ENCODE peak calls at places on chromosome 1, in seven cellular contexts. U, F, O, I, H, Y and A are unnamed samples.

GRCh38 chr1:94935476-94935875 is 8.6 kb upstream of the CNN3 start:
- DNase-seq in U (no peak), F (no peak), O (no peak), I (no peak), H (no peak), Y (no peak), A (no peak)

GRCh38 chr1:109730666-109731065 is 10.2 kb downstream of the GSTM3 start:
- DNase-seq in U (no peak), F (peak; percentile 84), O (no peak), I (no peak), H (no peak), Y (no peak), A (no peak)

GRCh38 chr1:234955107-234955731 is 173.4 kb downstream of the TOMM20 start:
- DNase-seq in U (peak; percentile 75), F (no peak), O (no peak), I (no peak), H (no peak), Y (no peak), A (no peak)

GRCh38 chr1:241022366-241022765 is 334.6 kb downstream of the RGS7 start:
- DNase-seq in U (no peak), F (no peak), O (no peak), I (no peak), H (no peak), Y (no peak), A (no peak)

GRCh38 chr1:2785631-2786328 is 15.7 kb downstream of the TTC34 start:
- DNase-seq in U (no peak), F (no peak), O (no peak), I (no peak), H (peak; percentile 49), Y (no peak), A (no peak)

GRCh38 chr1:245054105-245054831 is 100.5 kb upstream of the KIF26B start:
- DNase-seq in U (no peak), F (no peak), O (no peak), I (no peak), H (no peak), Y (no peak), A (no peak)

GRCh38 chr1:8602471-8603219 is 214.8 kb downstream of the RERE start:
- DNase-seq in U (no peak), F (no peak), O (no peak), I (no peak), H (no peak), Y (no peak), A (no peak)

GRCh38 chr1:18955442-18956188 is 861 bp downstream of the IFFO2 start:
- DNase-seq in U (peak; percentile 76), F (peak; percentile 65), O (peak; percentile 49), I (peak; percentile 42), H (no peak), Y (no peak), A (peak; percentile 46)

GRCh38 chr1:4702927-4703326 is 48.5 kb downstream of the AJAP1 start:
- DNase-seq in U (peak; percentile 91), F (peak; percentile 24), O (no peak), I (no peak), H (no peak), Y (no peak), A (no peak)

GRCh38 chr1:235013512-235013911 is 115.1 kb downstream of the TOMM20 start:
- DNase-seq in U (no peak), F (no peak), O (no peak), I (no peak), H (no peak), Y (no peak), A (no peak)

GRCh38 chr1:53104289-53104913 is 38.0 kb downstream of the SLC1A7 start:
- DNase-seq in U (no peak), F (no peak), O (no peak), I (no peak), H (no peak), Y (no peak), A (no peak)

GRCh38 chr1:219555031-219555667 is 57.8 kb downstream of the ZC3H11B start:
- DNase-seq in U (peak; percentile 33), F (peak; percentile 87), O (no peak), I (no peak), H (no peak), Y (no peak), A (no peak)

GRCh38 chr1:40930174-40930573 is 49.3 kb upstream of the CTPS1 start:
- DNase-seq in U (no peak), F (no peak), O (no peak), I (no peak), H (peak; percentile 68), Y (no peak), A (no peak)

GRCh38 chr1:51237714-51238403 is 1.8 kb downstream of the RNF11 start:
- DNase-seq in U (peak; percentile 88), F (peak; percentile 51), O (peak; percentile 27), I (peak; percentile 21), H (no peak), Y (no peak), A (peak; percentile 55)

GRCh38 chr1:13930151-13930550 is 230.2 kb downstream of the PRDM2 start:
- DNase-seq in U (peak; percentile 26), F (no peak), O (peak; percentile 42), I (no peak), H (no peak), Y (peak; percentile 27), A (no peak)

GRCh38 chr1:232988572-232989040 is 38.2 kb downstream of the NTPCR start:
- DNase-seq in U (peak; percentile 72), F (peak; percentile 61), O (peak; percentile 31), I (no peak), H (no peak), Y (no peak), A (no peak)

GRCh38 chr1:15848143-15848928 is 829 bp downstream of the SPEN start:
- DNase-seq in U (peak; percentile 66), F (peak; percentile 70), O (peak; percentile 39), I (peak; percentile 26), H (no peak), Y (no peak), A (peak; percentile 32)

GRCh38 chr1:168129933-168130332 is 6.8 kb downstream of the GPR161 start:
- DNase-seq in U (no peak), F (no peak), O (no peak), I (no peak), H (no peak), Y (no peak), A (no peak)

GRCh38 chr1:209080170-209080781 is 503.2 kb upstream of the CAMK1G start:
- DNase-seq in U (no peak), F (peak; percentile 72), O (no peak), I (no peak), H (no peak), Y (no peak), A (no peak)

GRCh38 chr1:21586222-21586621 is 77.0 kb downstream of the ALPL start:
- DNase-seq in U (no peak), F (no peak), O (no peak), I (no peak), H (no peak), Y (no peak), A (no peak)

GRCh38 chr1:77948841-77949424 is 29.9 kb downstream of the FUBP1 start:
- DNase-seq in U (peak; percentile 5), F (peak; percentile 61), O (peak; percentile 21), I (no peak), H (no peak), Y (peak; percentile 3), A (peak; percentile 11)

GRCh38 chr1:41800237-41800902 is 118.4 kb downstream of the HIVEP3 start:
- DNase-seq in U (no peak), F (no peak), O (no peak), I (peak; percentile 39), H (no peak), Y (no peak), A (no peak)

GRCh38 chr1:37859507-37860345 is at the start of gene MTF1:
- DNase-seq in U (peak; percentile 99), F (peak; percentile 99), O (peak; percentile 95), I (peak; percentile 96), H (peak; percentile 96), Y (peak; percentile 93), A (peak; percentile 93)

GRCh38 chr1:90671251-90671650 is 45.9 kb downstream of the BARHL2 start:
- DNase-seq in U (no peak), F (no peak), O (no peak), I (peak; percentile 88), H (no peak), Y (no peak), A (no peak)

GRCh38 chr1:161082996-161083742 is 6.2 kb downstream of the NECTIN4 start:
- DNase-seq in U (peak; percentile 38), F (peak; percentile 91), O (peak; percentile 73), I (no peak), H (peak; percentile 96), Y (peak; percentile 89), A (no peak)